ENCODE peak calls at places on chromosome 7, in seven cellular contexts. One of them, this sample, is unnamed.

GRCh38 chr7:65339257-65339656 is 34.4 kb upstream of the ZNF92 start:
- DNase-seq in sigmoid colon: no peak
- DNase-seq in RWPE1: no peak
- DNase-seq in heart left ventricle: no peak
- DNase-seq in H9: no peak
- DNase-seq in HCT116: no peak
- DNase-seq in A673: no peak
- DNase-seq in this sample: no peak

GRCh38 chr7:82404647-82405046 is 38.9 kb downstream of the CACNA2D1 start:
- DNase-seq in RWPE1: no peak
- DNase-seq in sigmoid colon: no peak
- DNase-seq in A673: no peak
- DNase-seq in H9: no peak
- DNase-seq in HCT116: no peak
- DNase-seq in heart left ventricle: no peak
- DNase-seq in this sample: no peak

GRCh38 chr7:1268866-1269265 is 36.2 kb downstream of the UNCX start:
- DNase-seq in HCT116: no peak
- DNase-seq in sigmoid colon: no peak
- DNase-seq in A673: no peak
- DNase-seq in heart left ventricle: no peak
- DNase-seq in H9: no peak
- DNase-seq in RWPE1: no peak
- DNase-seq in this sample: no peak

GRCh38 chr7:69402696-69403095 is 195.6 kb upstream of the AUTS2 start:
- DNase-seq in HCT116: no peak
- DNase-seq in RWPE1: no peak
- DNase-seq in H9: no peak
- DNase-seq in A673: peak; percentile 26
- DNase-seq in sigmoid colon: no peak
- DNase-seq in heart left ventricle: no peak
- DNase-seq in this sample: no peak

GRCh38 chr7:69285856-69286255 is 312.4 kb upstream of the AUTS2 start:
- DNase-seq in H9: no peak
- DNase-seq in sigmoid colon: no peak
- DNase-seq in heart left ventricle: no peak
- DNase-seq in A673: no peak
- DNase-seq in RWPE1: no peak
- DNase-seq in HCT116: no peak
- DNase-seq in this sample: peak; percentile 60

GRCh38 chr7:620052-620451 is 100.4 kb upstream of the PDGFA start:
- DNase-seq in H9: no peak
- DNase-seq in sigmoid colon: no peak
- DNase-seq in HCT116: no peak
- DNase-seq in A673: peak; percentile 85
- DNase-seq in RWPE1: peak; percentile 88
- DNase-seq in heart left ventricle: no peak
- DNase-seq in this sample: no peak

GRCh38 chr7:116525298-116525912 is 569 bp downstream of the CAV1 start:
- DNase-seq in H9: peak; percentile 56
- DNase-seq in HCT116: no peak
- DNase-seq in RWPE1: no peak
- DNase-seq in A673: no peak
- DNase-seq in sigmoid colon: peak; percentile 79
- DNase-seq in heart left ventricle: peak; percentile 58
- DNase-seq in this sample: peak; percentile 82

GRCh38 chr7:141073173-141073640 is 657 bp upstream of the TMEM178B start:
- DNase-seq in A673: peak; percentile 35
- DNase-seq in RWPE1: no peak
- DNase-seq in sigmoid colon: no peak
- DNase-seq in HCT116: no peak
- DNase-seq in H9: no peak
- DNase-seq in heart left ventricle: peak; percentile 44
- DNase-seq in this sample: peak; percentile 89

GRCh38 chr7:7732566-7733290 is 14.3 kb upstream of the RPA3 start:
- DNase-seq in sigmoid colon: no peak
- DNase-seq in heart left ventricle: no peak
- DNase-seq in A673: no peak
- DNase-seq in H9: no peak
- DNase-seq in RWPE1: no peak
- DNase-seq in HCT116: no peak
- DNase-seq in this sample: no peak

GRCh38 chr7:134298902-134299683 is 17.6 kb downstream of the SLC35B4 start:
- DNase-seq in sigmoid colon: peak; percentile 92
- DNase-seq in HCT116: no peak
- DNase-seq in RWPE1: no peak
- DNase-seq in A673: no peak
- DNase-seq in H9: no peak
- DNase-seq in heart left ventricle: no peak
- DNase-seq in this sample: no peak

GRCh38 chr7:67301667-67302066 is 305.0 kb downstream of the TYW1 start:
- DNase-seq in H9: no peak
- DNase-seq in HCT116: no peak
- DNase-seq in heart left ventricle: no peak
- DNase-seq in sigmoid colon: no peak
- DNase-seq in A673: no peak
- DNase-seq in RWPE1: no peak
- DNase-seq in this sample: no peak

GRCh38 chr7:74012842-74013249 is 15.1 kb upstream of the ELN start:
- DNase-seq in RWPE1: peak; percentile 93
- DNase-seq in A673: no peak
- DNase-seq in H9: peak; percentile 44
- DNase-seq in sigmoid colon: no peak
- DNase-seq in heart left ventricle: no peak
- DNase-seq in HCT116: no peak
- DNase-seq in this sample: peak; percentile 90

GRCh38 chr7:46256870-46257528 is 335.9 kb upstream of the IGFBP3 start:
- DNase-seq in A673: no peak
- DNase-seq in H9: no peak
- DNase-seq in RWPE1: no peak
- DNase-seq in HCT116: no peak
- DNase-seq in heart left ventricle: no peak
- DNase-seq in sigmoid colon: no peak
- DNase-seq in this sample: no peak

GRCh38 chr7:37489703-37490102 is 41.0 kb upstream of the ELMO1 start:
- DNase-seq in H9: peak; percentile 47
- DNase-seq in A673: no peak
- DNase-seq in RWPE1: no peak
- DNase-seq in HCT116: no peak
- DNase-seq in heart left ventricle: no peak
- DNase-seq in sigmoid colon: no peak
- DNase-seq in this sample: no peak

GRCh38 chr7:96953676-96954513 is 51.5 kb upstream of the DLX6 start:
- DNase-seq in H9: no peak
- DNase-seq in HCT116: no peak
- DNase-seq in RWPE1: no peak
- DNase-seq in sigmoid colon: no peak
- DNase-seq in heart left ventricle: no peak
- DNase-seq in A673: no peak
- DNase-seq in this sample: no peak

GRCh38 chr7:1512781-1513656 is 8.8 kb upstream of the INTS1 start:
- DNase-seq in A673: peak; percentile 72
- DNase-seq in RWPE1: peak; percentile 90
- DNase-seq in sigmoid colon: peak; percentile 78
- DNase-seq in heart left ventricle: peak; percentile 91
- DNase-seq in HCT116: peak; percentile 77
- DNase-seq in H9: no peak
- DNase-seq in this sample: no peak

GRCh38 chr7:100516135-100516812 is 22.7 kb upstream of the AGFG2 start:
- DNase-seq in HCT116: no peak
- DNase-seq in H9: no peak
- DNase-seq in A673: peak; percentile 64
- DNase-seq in heart left ventricle: peak; percentile 28
- DNase-seq in RWPE1: peak; percentile 30
- DNase-seq in sigmoid colon: peak; percentile 79
- DNase-seq in this sample: peak; percentile 81

GRCh38 chr7:100620239-100620638 is 7.9 kb downstream of the MOSPD3 start:
- DNase-seq in sigmoid colon: no peak
- DNase-seq in HCT116: no peak
- DNase-seq in A673: no peak
- DNase-seq in H9: no peak
- DNase-seq in RWPE1: no peak
- DNase-seq in heart left ventricle: no peak
- DNase-seq in this sample: no peak

GRCh38 chr7:101971457-101971856 is 154.0 kb downstream of the CUX1 start:
- DNase-seq in H9: no peak
- DNase-seq in RWPE1: no peak
- DNase-seq in HCT116: no peak
- DNase-seq in sigmoid colon: no peak
- DNase-seq in A673: no peak
- DNase-seq in heart left ventricle: no peak
- DNase-seq in this sample: no peak

GRCh38 chr7:75739796-75740672 is 1.3 kb upstream of the HIP1 start:
- DNase-seq in A673: no peak
- DNase-seq in HCT116: no peak
- DNase-seq in RWPE1: no peak
- DNase-seq in sigmoid colon: no peak
- DNase-seq in heart left ventricle: no peak
- DNase-seq in H9: no peak
- DNase-seq in this sample: peak; percentile 54

GRCh38 chr7:3206101-3206500 is 95.0 kb upstream of the SDK1 start:
- DNase-seq in HCT116: no peak
- DNase-seq in A673: no peak
- DNase-seq in RWPE1: no peak
- DNase-seq in heart left ventricle: no peak
- DNase-seq in H9: no peak
- DNase-seq in sigmoid colon: no peak
- DNase-seq in this sample: peak; percentile 9

GRCh38 chr7:106068538-106068961 is 43.6 kb downstream of the SYPL1 start:
- DNase-seq in sigmoid colon: no peak
- DNase-seq in A673: no peak
- DNase-seq in H9: no peak
- DNase-seq in heart left ventricle: no peak
- DNase-seq in HCT116: no peak
- DNase-seq in RWPE1: no peak
- DNase-seq in this sample: no peak

GRCh38 chr7:106070201-106070551 is 41.9 kb downstream of the SYPL1 start:
- DNase-seq in sigmoid colon: no peak
- DNase-seq in H9: no peak
- DNase-seq in heart left ventricle: peak; percentile 50
- DNase-seq in HCT116: no peak
- DNase-seq in A673: no peak
- DNase-seq in RWPE1: peak; percentile 73
- DNase-seq in this sample: no peak

GRCh38 chr7:106067678-106068077 is 44.4 kb downstream of the SYPL1 start:
- DNase-seq in A673: no peak
- DNase-seq in RWPE1: no peak
- DNase-seq in sigmoid colon: no peak
- DNase-seq in H9: no peak
- DNase-seq in HCT116: no peak
- DNase-seq in heart left ventricle: no peak
- DNase-seq in this sample: no peak

GRCh38 chr7:106069471-106070200 is 42.5 kb downstream of the SYPL1 start:
- DNase-seq in heart left ventricle: no peak
- DNase-seq in A673: no peak
- DNase-seq in sigmoid colon: no peak
- DNase-seq in HCT116: no peak
- DNase-seq in H9: no peak
- DNase-seq in RWPE1: no peak
- DNase-seq in this sample: no peak

DNA sequence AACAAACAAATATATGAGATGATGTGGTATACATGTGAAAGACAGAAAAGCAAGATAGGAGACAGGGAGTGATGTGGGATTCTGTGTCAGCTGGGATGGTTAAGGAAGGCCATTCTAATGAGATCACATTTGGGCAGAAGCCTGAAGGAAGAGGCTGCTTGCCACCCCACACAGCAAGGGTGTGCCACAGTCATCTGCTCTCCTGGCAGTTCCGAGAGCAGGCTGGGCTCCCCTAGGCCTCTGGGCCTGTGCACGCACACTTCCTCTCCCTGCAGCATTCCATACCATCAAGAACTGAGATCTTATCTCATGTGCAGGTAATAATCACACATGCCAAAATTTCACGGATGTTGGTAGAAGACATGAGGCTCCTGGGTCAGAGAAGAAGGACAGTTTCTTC is 43.1 kb downstream of the SYPL1 start:
- DNase-seq in heart left ventricle: no peak
- DNase-seq in H9: no peak
- DNase-seq in sigmoid colon: peak; percentile 87
- DNase-seq in RWPE1: no peak
- DNase-seq in HCT116: no peak
- DNase-seq in A673: no peak
- DNase-seq in this sample: no peak
- H3K27ac ChIP-seq in heart left ventricle: peak overlapping the region; percentile 41
- H3K27ac ChIP-seq in H9: no peak overlapping the region
- H3K27ac ChIP-seq in sigmoid colon: peak overlapping the region; percentile 88
- H3K27ac ChIP-seq in RWPE1: peak overlapping the region; percentile 92
- H3K27ac ChIP-seq in HCT116: no peak overlapping the region
- H3K27ac ChIP-seq in A673: no peak overlapping the region
- H3K27ac ChIP-seq in this sample: no peak overlapping the region

DNA sequence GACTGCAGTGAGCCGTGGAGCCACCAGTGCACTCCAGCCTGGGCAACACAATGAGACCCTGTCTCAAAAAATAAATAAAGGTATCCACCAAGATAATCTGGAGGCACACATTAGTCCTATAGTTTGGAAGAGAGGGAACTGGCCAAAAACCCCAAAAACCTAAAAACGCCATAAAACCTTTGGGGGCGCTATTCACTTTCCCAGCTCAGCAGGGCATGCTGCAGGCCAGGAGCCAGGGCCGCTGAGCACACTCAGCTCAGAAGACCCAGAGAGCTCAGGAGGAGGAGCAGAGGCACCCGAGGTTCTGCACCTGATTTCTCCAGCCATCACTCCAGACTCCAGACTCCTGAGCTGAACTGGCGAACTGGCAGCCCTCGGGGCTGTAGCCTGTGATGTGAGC is 167.2 kb upstream of the IMMP2L start:
- DNase-seq in RWPE1: no peak
- DNase-seq in H9: peak; percentile 58
- DNase-seq in A673: no peak
- DNase-seq in heart left ventricle: no peak
- DNase-seq in sigmoid colon: no peak
- DNase-seq in HCT116: no peak
- DNase-seq in this sample: peak; percentile 58
- TF ChIP-seq CTCF in RWPE1: no peak
- TF ChIP-seq CTCF in H9: peak; percentile 54
- TF ChIP-seq CTCF in A673: no peak
- TF ChIP-seq CTCF in heart left ventricle: no peak
- TF ChIP-seq CTCF in sigmoid colon: no peak
- TF ChIP-seq CTCF in HCT116: no peak
- TF ChIP-seq CTCF in this sample: peak; percentile 46

DNA sequence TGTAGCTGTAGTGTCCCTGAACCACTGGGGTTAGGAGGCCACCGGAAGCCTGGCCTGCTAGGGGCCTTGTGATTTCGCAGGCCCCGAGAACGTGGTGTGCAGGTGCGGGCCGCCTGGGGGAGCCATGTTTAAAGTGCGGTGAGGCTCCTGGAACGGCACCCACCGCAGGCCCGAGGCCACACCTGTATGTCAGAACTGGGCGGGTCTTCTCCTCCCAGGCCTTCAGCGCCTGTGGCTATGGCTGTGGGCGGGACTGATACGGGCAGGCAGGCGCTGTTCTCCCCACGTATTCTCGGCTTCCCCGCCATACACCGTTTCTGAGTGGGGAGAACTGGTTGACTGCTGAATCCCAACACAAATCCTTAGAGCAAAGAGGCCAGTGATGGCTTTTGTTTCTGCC is 74.8 kb downstream of the DNAJB6 start:
- DNase-seq in RWPE1: peak; percentile 31
- DNase-seq in HCT116: no peak
- DNase-seq in H9: peak; percentile 86
- DNase-seq in A673: no peak
- DNase-seq in sigmoid colon: no peak
- DNase-seq in heart left ventricle: no peak
- DNase-seq in this sample: peak; percentile 79
- H3K27ac ChIP-seq in RWPE1: peak overlapping the region; percentile 19
- H3K27ac ChIP-seq in HCT116: no peak overlapping the region
- H3K27ac ChIP-seq in H9: no peak overlapping the region
- H3K27ac ChIP-seq in A673: no peak overlapping the region
- H3K27ac ChIP-seq in sigmoid colon: no peak overlapping the region
- H3K27ac ChIP-seq in heart left ventricle: no peak overlapping the region
- H3K27ac ChIP-seq in this sample: no peak overlapping the region

GRCh38 chr7:28808786-28809533 is 149.2 kb downstream of the TRIL start:
- DNase-seq in heart left ventricle: no peak
- DNase-seq in HCT116: no peak
- DNase-seq in H9: peak; percentile 60
- DNase-seq in sigmoid colon: no peak
- DNase-seq in RWPE1: no peak
- DNase-seq in A673: no peak
- DNase-seq in this sample: peak; percentile 79
- TF ChIP-seq CTCF in heart left ventricle: no peak
- TF ChIP-seq CTCF in HCT116: no peak
- TF ChIP-seq CTCF in H9: peak; percentile 37
- TF ChIP-seq CTCF in sigmoid colon: no peak
- TF ChIP-seq CTCF in RWPE1: no peak
- TF ChIP-seq CTCF in A673: no peak
- TF ChIP-seq CTCF in this sample: peak; percentile 49